ENCODE peak calls at places on chromosomes 16 and 17, in six cellular contexts. One of them, this sample, is unnamed.

GRCh38 chr17:81210868-81211267 is 11.9 kb downstream of the CEP131 start:
- DNase-seq in C1 segment of cervical spinal cord: no peak
- DNase-seq in activated T-helper 1 cell treated with anti-CD3 and anti-CD28 coated beads, Interleukin-2, amount 50 U/mL, for 16 hours: no peak
- DNase-seq in MM.1S: no peak
- DNase-seq in left ventricle myocardium superior: no peak
- DNase-seq in erythroblast: no peak
- DNase-seq in this sample: no peak

GRCh38 chr17:50290074-50290702 is 15.9 kb downstream of the TMEM92 start:
- DNase-seq in C1 segment of cervical spinal cord: no peak
- DNase-seq in left ventricle myocardium superior: peak
- DNase-seq in MM.1S: no peak
- DNase-seq in activated T-helper 1 cell treated with anti-CD3 and anti-CD28 coated beads, Interleukin-2, amount 50 U/mL, for 16 hours: no peak
- DNase-seq in erythroblast: no peak
- DNase-seq in this sample: peak

GRCh38 chr17:19748807-19749193 is 702 bp upstream of the ALDH3A1 start:
- DNase-seq in C1 segment of cervical spinal cord: no peak
- DNase-seq in left ventricle myocardium superior: no peak
- DNase-seq in activated T-helper 1 cell treated with anti-CD3 and anti-CD28 coated beads, Interleukin-2, amount 50 U/mL, for 16 hours: no peak
- DNase-seq in erythroblast: no peak
- DNase-seq in MM.1S: no peak
- DNase-seq in this sample: no peak

GRCh38 chr17:82649501-82650261 is 1.4 kb upstream of the WDR45B start:
- DNase-seq in left ventricle myocardium superior: no peak
- DNase-seq in C1 segment of cervical spinal cord: no peak
- DNase-seq in activated T-helper 1 cell treated with anti-CD3 and anti-CD28 coated beads, Interleukin-2, amount 50 U/mL, for 16 hours: no peak
- DNase-seq in MM.1S: no peak
- DNase-seq in erythroblast: no peak
- DNase-seq in this sample: no peak

GRCh38 chr17:74210191-74211140 is 2.9 kb upstream of the TTYH2 start:
- DNase-seq in C1 segment of cervical spinal cord: no peak
- DNase-seq in erythroblast: peak
- DNase-seq in MM.1S: peak
- DNase-seq in activated T-helper 1 cell treated with anti-CD3 and anti-CD28 coated beads, Interleukin-2, amount 50 U/mL, for 16 hours: peak
- DNase-seq in left ventricle myocardium superior: peak
- DNase-seq in this sample: peak

GRCh38 chr16:67529639-67530012 is 997 bp downstream of the RIPOR1 start:
- DNase-seq in left ventricle myocardium superior: peak
- DNase-seq in erythroblast: peak
- DNase-seq in activated T-helper 1 cell treated with anti-CD3 and anti-CD28 coated beads, Interleukin-2, amount 50 U/mL, for 16 hours: no peak
- DNase-seq in C1 segment of cervical spinal cord: no peak
- DNase-seq in MM.1S: peak
- DNase-seq in this sample: no peak

GRCh38 chr16:80614908-80615696 is 74.3 kb downstream of the DYNLRB2 start:
- DNase-seq in MM.1S: no peak
- DNase-seq in left ventricle myocardium superior: no peak
- DNase-seq in C1 segment of cervical spinal cord: no peak
- DNase-seq in activated T-helper 1 cell treated with anti-CD3 and anti-CD28 coated beads, Interleukin-2, amount 50 U/mL, for 16 hours: no peak
- DNase-seq in erythroblast: no peak
- DNase-seq in this sample: no peak

GRCh38 chr17:59151591-59151990 is 3.4 kb downstream of the SKA2 start:
- DNase-seq in C1 segment of cervical spinal cord: no peak
- DNase-seq in activated T-helper 1 cell treated with anti-CD3 and anti-CD28 coated beads, Interleukin-2, amount 50 U/mL, for 16 hours: no peak
- DNase-seq in left ventricle myocardium superior: no peak
- DNase-seq in erythroblast: no peak
- DNase-seq in MM.1S: no peak
- DNase-seq in this sample: no peak

GRCh38 chr16:84892097-84892496 is 72.3 kb downstream of the CRISPLD2 start:
- DNase-seq in C1 segment of cervical spinal cord: no peak
- DNase-seq in activated T-helper 1 cell treated with anti-CD3 and anti-CD28 coated beads, Interleukin-2, amount 50 U/mL, for 16 hours: no peak
- DNase-seq in MM.1S: no peak
- DNase-seq in erythroblast: no peak
- DNase-seq in left ventricle myocardium superior: no peak
- DNase-seq in this sample: no peak

GRCh38 chr17:31413081-31413799 is 21.8 kb downstream of the RAB11FIP4 start:
- DNase-seq in MM.1S: no peak
- DNase-seq in C1 segment of cervical spinal cord: no peak
- DNase-seq in erythroblast: no peak
- DNase-seq in left ventricle myocardium superior: no peak
- DNase-seq in activated T-helper 1 cell treated with anti-CD3 and anti-CD28 coated beads, Interleukin-2, amount 50 U/mL, for 16 hours: no peak
- DNase-seq in this sample: no peak

This sample was measured in GM12865.